ENCODE peak calls at places on chromosome 19, in seven cellular contexts. U, X, T, F, B, I and A are unnamed samples.

GRCh38 chr19:16266586-16266942 is 58.1 kb upstream of the KLF2 start:
- DNase-seq in U (no peak), X (no peak), T (no peak), F (no peak), B (no peak), I (no peak), A (no peak)

GRCh38 chr19:35596366-35596999 is 10.5 kb downstream of the PMIS2 start:
- DNase-seq in U (no peak), X (no peak), T (no peak), F (no peak), B (no peak), I (no peak), A (no peak)

GRCh38 chr19:50325310-50326100 is 3.7 kb downstream of the KCNC3 start:
- DNase-seq in U (peak), X (peak), T (peak), F (no peak), B (no peak), I (peak), A (peak)

GRCh38 chr19:52369463-52370340 is at the start of gene ZNF880:
- DNase-seq in U (peak), X (peak), T (peak), F (peak), B (peak), I (peak), A (peak)

GRCh38 chr19:35913589-35913988 is 5.5 kb upstream of the TYROBP start:
- DNase-seq in U (no peak), X (no peak), T (peak), F (no peak), B (no peak), I (no peak), A (no peak)

GRCh38 chr19:39550197-39550596 is 10.2 kb upstream of the EID2 start:
- DNase-seq in U (no peak), X (no peak), T (no peak), F (no peak), B (no peak), I (no peak), A (no peak)

GRCh38 chr19:20359933-20360720 is 193.1 kb downstream of the ZNF486 start:
- DNase-seq in U (no peak), X (peak), T (no peak), F (no peak), B (no peak), I (no peak), A (peak)

GRCh38 chr19:58054792-58055482 is 4.1 kb upstream of the ZNF135 start:
- DNase-seq in U (no peak), X (peak), T (peak), F (no peak), B (peak), I (no peak), A (peak)

GRCh38 chr19:54418930-54419800 is 3.9 kb downstream of the TTYH1 start:
- DNase-seq in U (no peak), X (no peak), T (no peak), F (no peak), B (no peak), I (no peak), A (no peak)

GRCh38 chr19:397941-398706 is 10.8 kb downstream of the C2CD4C start:
- DNase-seq in U (no peak), X (no peak), T (no peak), F (no peak), B (no peak), I (no peak), A (peak)

GRCh38 chr19:947707-948533 is 22.1 kb downstream of the ARID3A start:
- DNase-seq in U (peak), X (no peak), T (no peak), F (no peak), B (peak), I (peak), A (no peak)

GRCh38 chr19:9996541-9996940 is 13.8 kb downstream of the COL5A3 start:
- DNase-seq in U (no peak), X (no peak), T (peak), F (no peak), B (no peak), I (no peak), A (no peak)

GRCh38 chr19:2732157-2732725 is 7.6 kb downstream of the SLC39A3 start:
- DNase-seq in U (no peak), X (no peak), T (no peak), F (no peak), B (no peak), I (no peak), A (no peak)

GRCh38 chr19:2728783-2729387 is 7.7 kb upstream of the DIRAS1 start:
- DNase-seq in U (no peak), X (no peak), T (no peak), F (no peak), B (no peak), I (no peak), A (no peak)

GRCh38 chr19:2727640-2727944 is 6.4 kb upstream of the DIRAS1 start:
- DNase-seq in U (no peak), X (no peak), T (no peak), F (no peak), B (no peak), I (no peak), A (no peak)

GRCh38 chr19:2731181-2732117 is 8.4 kb downstream of the SLC39A3 start:
- DNase-seq in U (no peak), X (no peak), T (no peak), F (no peak), B (no peak), I (no peak), A (no peak)

DNA sequence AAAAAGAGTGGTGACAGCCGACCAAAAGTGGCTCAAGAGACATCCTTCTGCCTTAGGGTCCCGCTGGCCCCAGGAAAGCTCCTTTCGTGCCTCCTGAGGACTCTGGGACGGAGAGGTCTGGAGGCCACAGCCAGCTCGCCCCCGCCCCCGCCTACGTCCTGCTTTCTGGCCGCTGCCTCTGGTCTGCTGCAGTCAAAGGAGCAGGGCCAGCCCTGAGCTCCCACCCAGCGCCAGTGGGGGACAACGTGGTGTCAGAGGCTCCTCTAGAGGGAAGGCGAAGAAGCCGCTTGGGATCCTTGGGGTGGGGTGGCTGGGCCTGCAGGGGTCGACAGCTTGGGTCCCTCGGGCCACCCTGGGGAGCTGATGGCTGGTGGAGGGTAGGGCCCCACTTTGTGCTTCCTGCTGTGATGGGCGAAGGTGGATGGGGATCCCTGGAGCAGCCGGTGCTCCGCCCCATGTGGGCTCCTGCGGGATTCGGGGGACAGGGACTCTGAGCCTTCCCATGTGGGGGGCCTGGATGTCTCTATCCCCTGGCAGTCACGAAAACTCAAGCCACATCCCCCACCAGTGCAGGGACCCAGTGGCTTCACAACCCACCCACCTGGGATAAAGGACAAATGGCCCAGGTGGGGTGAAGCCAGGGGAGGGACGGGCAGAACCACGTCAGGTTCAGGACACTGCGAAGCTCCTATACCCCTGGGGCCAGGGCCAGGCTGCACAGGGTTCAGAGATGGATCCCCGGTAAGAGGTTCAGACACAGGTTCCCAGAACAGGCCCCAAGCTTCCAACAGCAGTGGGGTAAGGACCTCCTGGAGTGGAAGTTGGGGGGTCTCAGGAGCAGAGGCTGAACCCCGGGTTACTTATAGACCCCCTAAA is 9.0 kb upstream of the DIRAS1 start:
- DNase-seq in U (no peak), X (no peak), T (no peak), F (no peak), B (no peak), I (no peak), A (no peak)
- TF ChIP-seq CTCF in U (no peak), X (no peak), T (no peak), F (no peak), B (no peak), I (no peak), A (no peak)

DNA sequence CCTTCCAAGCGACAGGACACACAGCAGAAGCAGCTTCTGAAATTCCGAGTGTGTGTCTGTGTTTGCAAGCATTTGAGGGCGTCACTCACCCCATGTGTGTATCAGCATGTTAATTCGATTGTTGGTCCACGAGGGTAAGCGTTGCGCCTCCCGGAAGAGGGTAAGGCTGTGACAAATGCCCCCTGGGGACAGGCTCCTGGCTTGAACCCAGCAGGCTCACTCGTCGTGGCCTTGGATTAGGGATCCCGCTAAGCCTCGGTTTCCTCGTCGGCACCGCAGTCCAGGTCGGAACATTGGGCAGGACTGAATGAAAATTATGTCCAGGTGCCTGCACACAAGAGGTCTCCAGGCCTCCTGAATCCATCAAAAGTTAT is 606 bp upstream of the STXBP2 start:
- DNase-seq in U (no peak), X (no peak), T (no peak), F (no peak), B (no peak), I (no peak), A (no peak)
- TF ChIP-seq CTCF in U (no peak), X (no peak), T (no peak), F (no peak), B (no peak), I (no peak), A (no peak)

GRCh38 chr19:4660181-4660791 is 9.9 kb downstream of the MYDGF start:
- DNase-seq in U (no peak), X (peak), T (no peak), F (no peak), B (no peak), I (no peak), A (no peak)
- TF ChIP-seq CTCF in U (peak), X (peak), T (no peak), F (peak), B (no peak), I (no peak), A (no peak)

GRCh38 chr19:3682286-3682685 is 18.0 kb downstream of the PIP5K1C start:
- DNase-seq in U (no peak), X (no peak), T (no peak), F (no peak), B (no peak), I (no peak), A (no peak)

GRCh38 chr19:3682741-3683404 is 17.4 kb downstream of the PIP5K1C start:
- DNase-seq in U (peak), X (peak), T (peak), F (no peak), B (peak), I (no peak), A (no peak)

GRCh38 chr19:3683405-3683865 is 16.8 kb downstream of the PIP5K1C start:
- DNase-seq in U (no peak), X (peak), T (no peak), F (no peak), B (peak), I (no peak), A (no peak)

GRCh38 chr19:3684817-3685410 is 15.4 kb downstream of the PIP5K1C start:
- DNase-seq in U (no peak), X (no peak), T (no peak), F (no peak), B (no peak), I (no peak), A (no peak)

DNA sequence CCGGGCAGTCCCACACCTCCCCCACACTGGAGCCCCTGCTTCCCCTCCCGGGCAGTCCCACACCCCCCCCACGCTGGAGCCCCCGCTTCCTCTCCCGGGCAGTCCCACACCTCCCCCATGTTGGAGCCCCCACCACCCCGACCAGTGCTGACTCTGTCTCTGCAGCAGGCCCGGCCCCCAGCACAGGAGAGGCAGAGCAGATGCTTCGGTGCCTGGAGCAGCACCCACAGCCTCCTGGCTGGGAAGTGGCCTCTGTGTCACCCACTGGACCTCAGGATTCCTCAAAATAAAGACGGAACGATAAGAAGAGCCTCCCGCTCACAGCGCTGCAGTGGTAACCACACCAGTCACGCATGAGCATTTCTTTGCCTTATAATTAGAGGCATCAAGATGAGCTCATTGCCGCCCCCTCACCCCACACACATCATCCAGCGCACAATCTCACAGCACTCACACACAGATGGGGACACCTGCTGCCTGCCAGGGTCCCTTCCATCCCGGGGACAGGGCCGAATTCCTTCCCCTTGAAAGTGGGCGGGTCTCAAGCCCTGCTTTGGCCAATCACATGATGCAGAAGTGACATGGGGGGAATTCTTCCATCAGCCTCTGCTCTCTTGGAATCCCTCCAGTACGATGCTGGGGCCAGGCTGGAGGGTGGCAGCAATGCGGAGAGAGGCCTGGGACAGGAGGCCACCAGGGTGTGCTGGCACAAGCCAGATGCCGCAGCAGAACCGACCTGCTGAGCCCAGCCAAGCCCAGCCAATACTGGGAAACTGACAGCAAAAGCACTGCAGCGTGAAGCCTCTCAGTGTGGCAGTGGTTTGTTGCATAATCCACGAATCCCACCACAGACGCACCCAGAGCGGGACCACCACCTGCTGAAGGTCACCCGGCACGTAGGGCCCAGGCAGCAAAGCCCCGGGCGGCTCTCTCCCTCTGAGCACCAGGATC is 16.1 kb downstream of the PIP5K1C start:
- DNase-seq in U (peak), X (no peak), T (peak), F (no peak), B (no peak), I (no peak), A (peak)
- TF ChIP-seq CTCF in U (no peak), X (no peak), T (no peak), F (no peak), B (no peak), I (no peak), A (no peak)

GRCh38 chr19:6126335-6126974 is 9.0 kb upstream of the ACSBG2 start:
- DNase-seq in U (no peak), X (peak), T (peak), F (no peak), B (no peak), I (no peak), A (no peak)
- TF ChIP-seq CTCF in U (no peak), X (peak), T (peak), F (peak), B (no peak), I (no peak), A (peak)

DNA sequence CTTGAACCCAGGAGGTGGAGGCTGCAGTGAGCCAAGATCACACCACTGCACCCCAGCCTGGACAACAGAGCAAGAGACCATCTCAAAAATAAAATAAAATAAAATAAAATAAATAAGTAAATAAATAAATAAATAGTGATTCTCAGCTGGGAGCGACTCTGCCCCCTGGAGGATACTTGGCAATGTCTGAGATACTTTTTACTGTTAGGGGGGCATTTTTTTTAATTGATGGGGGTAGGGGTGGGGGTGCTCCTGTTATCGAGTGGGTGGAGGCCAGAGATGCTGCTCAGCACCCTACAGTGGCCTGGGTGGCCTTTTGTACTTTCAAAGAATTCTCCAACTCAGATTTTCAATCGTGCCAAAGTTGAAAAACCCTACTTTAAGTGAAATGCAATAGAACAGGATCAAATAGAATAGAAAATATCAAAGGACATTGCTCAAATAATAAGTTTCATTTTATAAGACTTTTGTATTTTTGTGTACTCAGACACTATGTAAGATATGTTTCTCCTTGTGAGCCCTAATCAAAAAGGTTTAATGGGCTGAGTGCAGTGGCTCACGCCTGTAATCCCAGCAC is 7.1 kb upstream of the CLPP start:
- DNase-seq in U (no peak), X (no peak), T (no peak), F (no peak), B (no peak), I (no peak), A (no peak)
- TF ChIP-seq CTCF in U (peak), X (peak), T (peak), F (peak), B (peak), I (no peak), A (peak)

DNA sequence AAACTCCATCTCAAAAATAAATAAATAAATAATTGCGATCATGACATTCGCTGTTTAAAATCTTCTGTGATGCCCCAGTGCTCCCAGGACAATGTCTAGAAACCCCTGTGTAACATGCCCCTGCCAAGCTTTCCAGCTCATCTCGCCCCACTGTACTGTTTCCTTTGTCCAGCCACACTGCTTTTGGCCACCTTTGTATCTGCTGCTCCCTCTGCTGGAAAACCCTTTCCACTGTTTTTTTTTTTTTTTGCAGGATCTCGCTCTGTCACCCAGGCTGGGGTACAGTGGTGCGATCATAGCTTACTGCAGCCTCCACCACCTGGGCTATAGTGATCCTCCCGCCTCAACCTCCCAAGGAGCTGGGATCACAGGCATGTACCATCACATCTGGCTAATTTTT is 7.5 kb downstream of the PLAUR start:
- DNase-seq in U (no peak), X (peak), T (no peak), F (no peak), B (no peak), I (no peak), A (no peak)
- TF ChIP-seq CTCF in U (peak), X (peak), T (peak), F (peak), B (no peak), I (no peak), A (peak)